ENCODE peak calls at places on chromosomes 11 and 22, in four cellular contexts. Z is BJ, S is A549, W is AG04450. N is an unnamed sample.

GRCh38 chr11:64090811-64091516 is 55.2 kb downstream of the FLRT1 start:
- DNase-seq in Z (no peak), S (peak), W (no peak), N (no peak)

GRCh38 chr11:69466039-69466438 is 15.4 kb upstream of the LINC01488 start:
- DNase-seq in W (no peak), S (no peak), Z (no peak), N (no peak)

GRCh38 chr11:4924239-4924638 is at the start of gene OR51G1:
- DNase-seq in Z (no peak), W (no peak), S (no peak), N (no peak)

GRCh38 chr11:113587318-113587739 is 112.1 kb upstream of the DRD2 start:
- DNase-seq in S (no peak), W (no peak), Z (no peak), N (no peak)

GRCh38 chr22:49690454-49690853 is 137.2 kb downstream of the BRD1 start:
- DNase-seq in S (no peak), W (no peak), Z (no peak), N (no peak)

GRCh38 chr11:102712140-102712539 is 6.6 kb upstream of the MMP27 start:
- DNase-seq in Z (no peak), W (no peak), S (no peak), N (no peak)

GRCh38 chr11:46832511-46833214 is 13.4 kb downstream of the CKAP5 start:
- DNase-seq in Z (no peak), W (no peak), S (no peak), N (no peak)

GRCh38 chr11:132605794-132606570 is 926.3 kb downstream of the OPCML start:
- DNase-seq in W (no peak), Z (no peak), S (no peak), N (no peak)

GRCh38 chr11:76786053-76787014 is 3.2 kb downstream of the TSKU start:
- DNase-seq in W (no peak), Z (no peak), S (no peak), N (no peak)

GRCh38 chr11:83004855-83005556 is 66.7 kb downstream of the RAB30 start:
- DNase-seq in W (no peak), Z (no peak), S (no peak), N (no peak)

GRCh38 chr11:132347156-132348090 is 977.0 kb downstream of the NTM start:
- DNase-seq in Z (no peak), W (no peak), S (no peak), N (no peak)

GRCh38 chr11:71329165-71329510 is 76.8 kb upstream of the SHANK2 start:
- DNase-seq in S (no peak), W (no peak), Z (no peak), N (no peak)

GRCh38 chr11:34948721-34949120 is 32.3 kb downstream of the PDHX start:
- DNase-seq in Z (peak), W (no peak), S (no peak), N (no peak)

GRCh38 chr11:121800704-121801516 is 315.1 kb downstream of the BLID start:
- DNase-seq in W (no peak), S (no peak), Z (no peak), N (peak)

GRCh38 chr11:108534274-108534882 is 36.2 kb upstream of the POGLUT3 start:
- DNase-seq in Z (no peak), W (no peak), S (no peak), N (no peak)

GRCh38 chr11:132456735-132457328 is 1075.5 kb downstream of the OPCML start:
- DNase-seq in S (no peak), Z (no peak), W (no peak), N (no peak)

GRCh38 chr11:63937713-63938480 is 905 bp upstream of the NAA40 start:
- DNase-seq in S (no peak), W (no peak), Z (no peak), N (no peak)

GRCh38 chr11:81497202-81497804 is 1236.4 kb downstream of the FAM181B start:
- DNase-seq in S (peak), W (peak), Z (no peak), N (no peak)

GRCh38 chr11:122354029-122354697 is 238.1 kb upstream of the BLID start:
- DNase-seq in S (no peak), Z (peak), W (no peak), N (no peak)

GRCh38 chr11:75572744-75573143 is 10.7 kb downstream of the SERPINH1 start:
- DNase-seq in S (no peak), Z (no peak), W (no peak), N (no peak)

GRCh38 chr22:37242395-37242918 is 1.6 kb downstream of the RAC2 start:
- DNase-seq in W (no peak), S (no peak), Z (no peak), N (no peak)

GRCh38 chr11:45677811-45678515 is 12.5 kb upstream of the CHST1 start:
- DNase-seq in W (no peak), Z (no peak), S (no peak), N (no peak)

GRCh38 chr11:123249354-123249753 is 54.3 kb upstream of the CLMP start:
- DNase-seq in S (no peak), W (no peak), Z (no peak), N (no peak)

GRCh38 chr11:67609316-67609715 is 2.6 kb downstream of the NDUFV1 start:
- DNase-seq in Z (no peak), S (no peak), W (no peak), N (no peak)

GRCh38 chr11:64313491-64314145 is 3.7 kb downstream of the TRMT112 start:
- DNase-seq in Z (no peak), W (no peak), S (no peak), N (no peak)

GRCh38 chr11:78138694-78139421 is 568 bp downstream of the ALG8 start:
- DNase-seq in Z (no peak), W (no peak), S (peak), N (no peak)

GRCh38 chr11:46808804-46809431 is 37.2 kb downstream of the CKAP5 start:
- DNase-seq in W (no peak), S (peak), Z (no peak), N (no peak)

GRCh38 chr22:38021201-38021600 is 36.0 kb upstream of the PICK1 start:
- DNase-seq in Z (no peak), S (no peak), W (no peak), N (no peak)

GRCh38 chr11:75413864-75414263 is 14.5 kb downstream of the RPS3 start:
- DNase-seq in S (no peak), Z (no peak), W (no peak), N (no peak)

GRCh38 chr22:38861927-38862326 is 10.1 kb downstream of the CBX6 start:
- DNase-seq in W (no peak), Z (no peak), S (no peak), N (no peak)

GRCh38 chr11:9158898-9159391 is 67.5 kb upstream of the SCUBE2 start:
- DNase-seq in Z (no peak), W (no peak), S (no peak), N (peak)

GRCh38 chr11:9692696-9693095 is 28.8 kb downstream of the SWAP70 start:
- DNase-seq in W (no peak), Z (no peak), S (no peak), N (no peak)

GRCh38 chr11:49995559-49995958 is 13.2 kb upstream of the OR4C12 start:
- DNase-seq in W (no peak), S (peak), Z (no peak), N (peak)

GRCh38 chr11:74004046-74004693 is 4.7 kb downstream of the UCP3 start:
- DNase-seq in Z (no peak), W (no peak), S (no peak), N (no peak)

GRCh38 chr11:1863352-1864215 is 10.7 kb downstream of the LSP1 start:
- DNase-seq in W (peak), Z (peak), S (peak), N (peak)
- H3K4me3 ChIP-seq in W (no peak), Z (no peak), S (no peak), N (no peak)

GRCh38 chr22:43925433-43926348 is 2.1 kb downstream of the PNPLA3 start:
- DNase-seq in W (no peak), S (no peak), Z (no peak), N (no peak)
- H3K4me3 ChIP-seq in W (no peak), S (no peak), Z (no peak), N (peak)

DNA sequence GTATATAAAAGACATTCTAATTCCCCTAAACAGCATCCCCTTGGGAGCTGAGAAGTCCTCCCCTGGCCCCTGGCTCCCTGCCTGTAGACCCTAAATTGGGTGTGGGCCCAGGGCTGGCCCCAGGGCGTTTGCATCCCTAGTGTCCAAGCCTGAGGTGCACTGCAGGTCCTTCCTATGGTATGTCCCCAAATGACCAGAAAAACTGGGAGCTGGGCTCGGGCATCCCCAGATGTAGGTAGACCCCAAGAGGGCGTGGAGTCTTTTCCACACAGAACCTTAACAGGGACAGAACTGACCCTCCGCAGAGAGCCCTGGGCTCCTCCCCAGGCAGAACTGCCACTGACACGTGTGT is 782 bp upstream of the OSBPL5 start:
- DNase-seq in W (no peak), Z (no peak), S (no peak), N (no peak)
- H3K4me3 ChIP-seq in W (no peak), Z (no peak), S (no peak), N (no peak)

DNA sequence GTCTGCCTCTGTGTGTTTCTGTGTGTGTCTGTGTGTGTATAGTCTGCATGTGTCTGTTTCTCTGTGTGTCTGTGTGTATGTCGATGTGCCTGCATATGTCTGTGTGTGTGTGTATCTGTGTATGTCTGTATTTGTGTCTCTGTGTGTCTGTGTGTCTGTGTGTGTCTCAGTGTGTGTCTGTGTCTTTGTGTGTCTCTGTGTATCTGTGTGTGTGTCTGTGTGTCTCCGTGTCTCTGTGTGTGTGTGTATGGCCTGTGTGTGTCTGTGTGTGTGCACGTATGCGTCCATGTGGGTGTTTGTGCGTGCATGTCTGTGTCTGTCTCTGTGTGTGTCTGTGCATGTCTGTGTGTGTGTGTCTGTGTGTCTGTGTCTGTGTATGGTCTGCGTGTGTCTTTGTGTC is 439 bp downstream of the SNX32 start:
- DNase-seq in S (no peak), W (no peak), Z (no peak), N (no peak)
- H3K4me3 ChIP-seq in S (no peak), W (peak), Z (peak), N (peak)